ENCODE peak calls at places on chromosomes 16 and 17, in nine cellular contexts. M is fibroblast of lung; Y is NCI-H774; B is NCI-H146; R is cardiac fibroblast; S is activated CD8-positive, alpha-beta T cell treated with anti-CD3 and anti-CD28 coated beads for 36 hours; L is lower lobe of right lung; H is GM03348; K is fibroblast of pulmonary artery. O is an unnamed sample.

GRCh38 chr16:1020591-1020990 is 39.0 kb downstream of the SOX8 start:
- DNase-seq in M (no peak), Y (no peak), B (no peak), R (no peak), S (no peak), L (no peak), H (no peak), K (no peak), O (no peak)

GRCh38 chr16:3112058-3112880 is at the start of gene ZNF205:
- DNase-seq in M (peak; percentile 79), Y (peak; percentile 77), B (peak; percentile 93), R (peak; percentile 74), S (no peak), L (peak; percentile 80), H (peak; percentile 92), K (peak; percentile 78), O (peak; percentile 39)

GRCh38 chr17:49989518-49989880 is 5.5 kb downstream of the DLX3 start:
- DNase-seq in M (no peak), Y (no peak), B (no peak), R (no peak), S (no peak), L (no peak), H (no peak), K (no peak), O (peak; percentile 31)

GRCh38 chr16:57985204-57986121 is 14.5 kb upstream of the CNGB1 start:
- DNase-seq in M (no peak), Y (no peak), B (no peak), R (no peak), S (no peak), L (peak; percentile 43), H (no peak), K (no peak), O (peak; percentile 80)

GRCh38 chr17:76139801-76140660 is 1.0 kb downstream of the FOXJ1 start:
- DNase-seq in M (no peak), Y (peak; percentile 86), B (peak; percentile 69), R (no peak), S (peak; percentile 76), L (peak; percentile 69), H (no peak), K (no peak), O (no peak)

GRCh38 chr17:35879748-35880654 is at the start of gene CCL5:
- DNase-seq in M (no peak), Y (no peak), B (no peak), R (peak; percentile 67), S (peak; percentile 77), L (no peak), H (no peak), K (peak; percentile 59), O (peak; percentile 30)

GRCh38 chr17:9402590-9403199 is 172.9 kb downstream of the STX8 start:
- DNase-seq in M (peak; percentile 52), Y (no peak), B (peak; percentile 51), R (peak; percentile 62), S (peak; percentile 53), L (no peak), H (no peak), K (peak; percentile 55), O (no peak)

GRCh38 chr16:6600167-6600566 is 732.5 kb upstream of the RBFOX1 start:
- DNase-seq in M (no peak), Y (no peak), B (peak; percentile 16), R (no peak), S (no peak), L (no peak), H (no peak), K (no peak), O (no peak)

GRCh38 chr17:39814497-39814896 is 49.6 kb downstream of the IKZF3 start:
- DNase-seq in M (no peak), Y (no peak), B (no peak), R (no peak), S (no peak), L (no peak), H (no peak), K (no peak), O (no peak)

GRCh38 chr17:20263595-20263994 is 203.7 kb downstream of the LGALS9B start:
- DNase-seq in M (peak; percentile 48), Y (no peak), B (peak; percentile 5), R (peak; percentile 79), S (no peak), L (no peak), H (peak; percentile 36), K (peak; percentile 31), O (no peak)

GRCh38 chr17:6823011-6823442 is 8.5 kb downstream of the TEKT1 start:
- DNase-seq in M (peak; percentile 12), Y (no peak), B (no peak), R (peak; percentile 93), S (no peak), L (no peak), H (peak; percentile 56), K (peak; percentile 92), O (no peak)

GRCh38 chr16:57892447-57893096 is 78.4 kb downstream of the CNGB1 start:
- DNase-seq in M (no peak), Y (no peak), B (no peak), R (peak; percentile 84), S (no peak), L (peak; percentile 68), H (no peak), K (peak; percentile 62), O (no peak)

GRCh38 chr17:50560185-50560824 is at the start of gene CACNA1G:
- DNase-seq in M (peak; percentile 79), Y (peak; percentile 84), B (peak; percentile 79), R (peak; percentile 78), S (peak; percentile 89), L (peak; percentile 87), H (peak; percentile 99), K (peak; percentile 79), O (peak; percentile 77)

GRCh38 chr16:48075398-48075797 is 80.4 kb downstream of the ABCC12 start:
- DNase-seq in M (peak; percentile 64), Y (no peak), B (no peak), R (peak; percentile 84), S (no peak), L (no peak), H (peak; percentile 19), K (peak; percentile 43), O (no peak)

GRCh38 chr17:70144260-70144846 is 25.0 kb upstream of the KCNJ2 start:
- DNase-seq in M (peak; percentile 73), Y (peak; percentile 30), B (no peak), R (peak; percentile 70), S (no peak), L (no peak), H (peak; percentile 37), K (peak; percentile 65), O (peak; percentile 25)

GRCh38 chr17:44350733-44351226 is 5.7 kb downstream of the GRN start:
- DNase-seq in M (peak; percentile 44), Y (peak; percentile 22), B (peak; percentile 44), R (peak; percentile 57), S (peak; percentile 86), L (peak; percentile 78), H (peak; percentile 82), K (peak; percentile 62), O (peak; percentile 77)

GRCh38 chr16:73022534-73022933 is 25.4 kb downstream of the ZFHX3 start:
- DNase-seq in M (no peak), Y (no peak), B (no peak), R (no peak), S (no peak), L (no peak), H (no peak), K (no peak), O (no peak)

GRCh38 chr16:9633844-9634243 is 542.4 kb downstream of the HAPSTR1 start:
- DNase-seq in M (no peak), Y (no peak), B (no peak), R (no peak), S (no peak), L (no peak), H (no peak), K (no peak), O (no peak)

GRCh38 chr16:87684106-87684677 is 81.6 kb downstream of the KLHDC4 start:
- DNase-seq in M (no peak), Y (no peak), B (no peak), R (no peak), S (no peak), L (no peak), H (no peak), K (no peak), O (no peak)

GRCh38 chr16:49405123-49405522 is 31.5 kb downstream of the C16orf78 start:
- DNase-seq in M (no peak), Y (no peak), B (no peak), R (no peak), S (no peak), L (no peak), H (no peak), K (no peak), O (no peak)

GRCh38 chr17:33976816-33977215 is 278.3 kb upstream of the CCL2 start:
- DNase-seq in M (no peak), Y (no peak), B (no peak), R (no peak), S (no peak), L (no peak), H (no peak), K (no peak), O (no peak)

GRCh38 chr16:53089434-53090270 is 34.9 kb downstream of the CHD9 start:
- DNase-seq in M (peak; percentile 32), Y (no peak), B (peak; percentile 43), R (peak; percentile 57), S (no peak), L (no peak), H (no peak), K (peak; percentile 70), O (no peak)

GRCh38 chr16:3467920-3468319 is 24.4 kb downstream of the NAA60 start:
- DNase-seq in M (peak; percentile 58), Y (no peak), B (no peak), R (peak; percentile 47), S (peak; percentile 23), L (no peak), H (no peak), K (peak; percentile 36), O (no peak)

GRCh38 chr17:32852811-32853210 is 24.1 kb downstream of the MYO1D start:
- DNase-seq in M (no peak), Y (no peak), B (no peak), R (peak; percentile 37), S (no peak), L (no peak), H (no peak), K (no peak), O (no peak)

GRCh38 chr16:58339452-58339938 is 44.7 kb upstream of the PRSS54 start:
- DNase-seq in M (no peak), Y (no peak), B (no peak), R (peak; percentile 36), S (no peak), L (no peak), H (peak; percentile 21), K (peak; percentile 44), O (no peak)

GRCh38 chr17:57142925-57143324 is 57.9 kb downstream of the AKAP1 start:
- DNase-seq in M (peak; percentile 54), Y (no peak), B (no peak), R (peak; percentile 57), S (no peak), L (no peak), H (peak; percentile 64), K (peak; percentile 12), O (no peak)

GRCh38 chr16:22641030-22641671 is 130.5 kb downstream of the NPIPB5 start:
- DNase-seq in M (peak; percentile 51), Y (no peak), B (no peak), R (peak; percentile 66), S (peak; percentile 37), L (no peak), H (peak; percentile 57), K (peak; percentile 61), O (no peak)

GRCh38 chr17:2691965-2692780 is 19.4 kb downstream of the CLUH start:
- DNase-seq in M (no peak), Y (no peak), B (no peak), R (no peak), S (no peak), L (no peak), H (no peak), K (no peak), O (no peak)